ENCODE peak calls at places on chromosomes 7 and 10, in four cellular contexts. One of them, this sample, is unnamed.

GRCh38 chr7:78326189-78326588 is 527.6 kb downstream of the PHTF2 start:
- DNase-seq in brain pericyte: no peak
- DNase-seq in NCI-H1417: no peak
- DNase-seq in fibroblast of pulmonary artery: peak
- DNase-seq in this sample: no peak

GRCh38 chr7:33874943-33875342 is 30.4 kb upstream of the BMPER start:
- DNase-seq in NCI-H1417: no peak
- DNase-seq in fibroblast of pulmonary artery: peak
- DNase-seq in brain pericyte: peak
- DNase-seq in this sample: no peak

GRCh38 chr7:91720255-91720937 is 160.1 kb downstream of the MTERF1 start:
- DNase-seq in fibroblast of pulmonary artery: peak
- DNase-seq in brain pericyte: no peak
- DNase-seq in NCI-H1417: no peak
- DNase-seq in this sample: no peak

GRCh38 chr10:48473704-48474103 is 131.2 kb downstream of the ARHGAP22 start:
- DNase-seq in NCI-H1417: no peak
- DNase-seq in fibroblast of pulmonary artery: no peak
- DNase-seq in brain pericyte: no peak
- DNase-seq in this sample: no peak

GRCh38 chr7:101590663-101591435 is 38.2 kb downstream of the MYL10 start:
- DNase-seq in NCI-H1417: no peak
- DNase-seq in brain pericyte: no peak
- DNase-seq in fibroblast of pulmonary artery: no peak
- DNase-seq in this sample: no peak

GRCh38 chr7:44738876-44739665 is 9.6 kb upstream of the ZMIZ2 start:
- DNase-seq in fibroblast of pulmonary artery: no peak
- DNase-seq in NCI-H1417: no peak
- DNase-seq in brain pericyte: no peak
- DNase-seq in this sample: no peak

GRCh38 chr7:767941-768729 is 41.1 kb upstream of the PRKAR1B start:
- DNase-seq in fibroblast of pulmonary artery: peak
- DNase-seq in NCI-H1417: peak
- DNase-seq in brain pericyte: peak
- DNase-seq in this sample: no peak

GRCh38 chr7:143954163-143954894 is at the start of gene OR2F1:
- DNase-seq in NCI-H1417: no peak
- DNase-seq in fibroblast of pulmonary artery: no peak
- DNase-seq in brain pericyte: no peak
- DNase-seq in this sample: no peak

GRCh38 chr10:62759599-62760175 is 44.8 kb upstream of the ADO start:
- DNase-seq in fibroblast of pulmonary artery: no peak
- DNase-seq in NCI-H1417: no peak
- DNase-seq in brain pericyte: no peak
- DNase-seq in this sample: no peak

GRCh38 chr10:111281516-111281915 is 204.7 kb downstream of the ADRA2A start:
- DNase-seq in brain pericyte: no peak
- DNase-seq in fibroblast of pulmonary artery: no peak
- DNase-seq in NCI-H1417: no peak
- DNase-seq in this sample: no peak

GRCh38 chr10:131804551-131805295 is 96.1 kb upstream of the PPP2R2D start:
- DNase-seq in fibroblast of pulmonary artery: no peak
- DNase-seq in NCI-H1417: no peak
- DNase-seq in brain pericyte: no peak
- DNase-seq in this sample: no peak

GRCh38 chr7:101287032-101287431 is 34.6 kb downstream of the IFT22 start:
- DNase-seq in brain pericyte: no peak
- DNase-seq in NCI-H1417: no peak
- DNase-seq in fibroblast of pulmonary artery: no peak
- DNase-seq in this sample: no peak

GRCh38 chr7:105268056-105268455 is 120.7 kb downstream of the SRPK2 start:
- DNase-seq in NCI-H1417: peak
- DNase-seq in brain pericyte: no peak
- DNase-seq in fibroblast of pulmonary artery: peak
- DNase-seq in this sample: no peak

GRCh38 chr7:2670720-2671391 is 17.1 kb upstream of the AMZ1 start:
- DNase-seq in NCI-H1417: peak
- DNase-seq in fibroblast of pulmonary artery: peak
- DNase-seq in brain pericyte: no peak
- DNase-seq in this sample: no peak

GRCh38 chr10:1962025-1962424 is 224.7 kb upstream of the ADARB2 start:
- DNase-seq in fibroblast of pulmonary artery: no peak
- DNase-seq in brain pericyte: no peak
- DNase-seq in NCI-H1417: no peak
- DNase-seq in this sample: no peak

GRCh38 chr7:159064816-159065130 is 79.9 kb downstream of the VIPR2 start:
- DNase-seq in NCI-H1417: no peak
- DNase-seq in fibroblast of pulmonary artery: no peak
- DNase-seq in brain pericyte: no peak
- DNase-seq in this sample: no peak